ENCODE peak calls at places on chromosomes 1 and 21, in seven cellular contexts. X, U, Q, F, L, E and Y are unnamed samples.

GRCh38 chr1:33032126-33032869 is 4.4 kb downstream of the AK2 start:
- DNase-seq in X (peak; percentile 55), U (peak; percentile 53), Q (no peak), F (no peak), L (no peak), E (no peak), Y (no peak)

GRCh38 chr1:93811646-93812045 is 67.4 kb downstream of the DNTTIP2 start:
- DNase-seq in X (peak; percentile 26), U (no peak), Q (no peak), F (no peak), L (no peak), E (no peak), Y (no peak)

GRCh38 chr1:67752306-67752705 is 67.3 kb downstream of the GADD45A start:
- DNase-seq in X (no peak), U (no peak), Q (no peak), F (peak; percentile 84), L (no peak), E (no peak), Y (no peak)

GRCh38 chr21:46294647-46295176 is 8.6 kb downstream of the YBEY start:
- DNase-seq in X (peak; percentile 68), U (peak; percentile 39), Q (no peak), F (peak; percentile 31), L (no peak), E (peak; percentile 40), Y (no peak)

GRCh38 chr1:237141471-237141870 is 99.5 kb downstream of the RYR2 start:
- DNase-seq in X (no peak), U (no peak), Q (no peak), F (no peak), L (no peak), E (no peak), Y (no peak)

GRCh38 chr1:47212636-47213229 is 19.3 kb downstream of the TAL1 start:
- DNase-seq in X (no peak), U (no peak), Q (no peak), F (no peak), L (no peak), E (no peak), Y (no peak)

GRCh38 chr1:27755286-27755685 is 17.7 kb upstream of the STX12 start:
- DNase-seq in X (no peak), U (no peak), Q (no peak), F (no peak), L (no peak), E (no peak), Y (no peak)

GRCh38 chr1:167821969-167822685 is 91.8 kb downstream of the ADCY10 start:
- DNase-seq in X (peak; percentile 20), U (no peak), Q (no peak), F (peak; percentile 69), L (no peak), E (peak; percentile 42), Y (no peak)

GRCh38 chr1:74505133-74505532 is 7.3 kb downstream of the LRRC53 start:
- DNase-seq in X (no peak), U (peak; percentile 6), Q (no peak), F (peak; percentile 72), L (peak; percentile 58), E (peak; percentile 71), Y (peak; percentile 53)

GRCh38 chr1:220810179-220810653 is 23.5 kb downstream of the MTARC1 start:
- DNase-seq in X (peak; percentile 78), U (peak; percentile 86), Q (no peak), F (peak; percentile 90), L (peak; percentile 79), E (peak; percentile 91), Y (peak; percentile 86)

GRCh38 chr1:168609133-168609715 is 32.8 kb downstream of the XCL1 start:
- DNase-seq in X (peak; percentile 5), U (peak; percentile 63), Q (no peak), F (peak; percentile 72), L (no peak), E (peak; percentile 70), Y (peak; percentile 60)

GRCh38 chr1:229509576-229509975 is 1.4 kb upstream of the NUP133 start:
- DNase-seq in X (peak; percentile 91), U (peak; percentile 68), Q (no peak), F (no peak), L (no peak), E (no peak), Y (no peak)

GRCh38 chr1:153349363-153350340 is 1.0 kb upstream of the PGLYRP4 start:
- DNase-seq in X (no peak), U (no peak), Q (no peak), F (no peak), L (no peak), E (no peak), Y (no peak)

GRCh38 chr1:41365772-41366427 is 4.7 kb downstream of the FOXO6 start:
- DNase-seq in X (no peak), U (no peak), Q (no peak), F (peak; percentile 40), L (no peak), E (no peak), Y (peak; percentile 65)

GRCh38 chr1:1117469-1117831 is 1.6 kb upstream of the C1orf159 start:
- DNase-seq in X (no peak), U (no peak), Q (no peak), F (no peak), L (no peak), E (no peak), Y (no peak)

GRCh38 chr1:10968411-10968826 is 44.0 kb upstream of the TARDBP start:
- DNase-seq in X (no peak), U (no peak), Q (no peak), F (no peak), L (no peak), E (no peak), Y (no peak)

GRCh38 chr1:47684964-47685762 is 247.3 kb downstream of the FOXD2 start:
- DNase-seq in X (no peak), U (no peak), Q (no peak), F (no peak), L (no peak), E (no peak), Y (peak; percentile 14)

GRCh38 chr1:225498539-225499135 is 70.8 kb upstream of the LBR start:
- DNase-seq in X (peak; percentile 68), U (peak; percentile 51), Q (no peak), F (no peak), L (no peak), E (no peak), Y (no peak)

GRCh38 chr1:45507893-45508292 is 7.8 kb downstream of the MMACHC start:
- DNase-seq in X (no peak), U (no peak), Q (no peak), F (no peak), L (no peak), E (no peak), Y (no peak)

GRCh38 chr1:152912471-152912870 is 4.1 kb downstream of the IVL start:
- DNase-seq in X (no peak), U (no peak), Q (no peak), F (no peak), L (no peak), E (peak; percentile 88), Y (no peak)

GRCh38 chr21:45301521-45302081 is 13.9 kb upstream of the POFUT2 start:
- DNase-seq in X (no peak), U (no peak), Q (no peak), F (no peak), L (no peak), E (no peak), Y (no peak)

GRCh38 chr1:51516639-51517158 is 2.4 kb downstream of the EPS15 start:
- DNase-seq in X (peak; percentile 13), U (no peak), Q (no peak), F (no peak), L (no peak), E (no peak), Y (no peak)

GRCh38 chr1:10915594-10915993 is 96.9 kb upstream of the TARDBP start:
- DNase-seq in X (no peak), U (no peak), Q (no peak), F (no peak), L (no peak), E (no peak), Y (no peak)

GRCh38 chr21:36756527-36756926 is 57.6 kb downstream of the SIM2 start:
- DNase-seq in X (peak; percentile 83), U (peak; percentile 90), Q (no peak), F (peak; percentile 49), L (no peak), E (no peak), Y (no peak)

DNA sequence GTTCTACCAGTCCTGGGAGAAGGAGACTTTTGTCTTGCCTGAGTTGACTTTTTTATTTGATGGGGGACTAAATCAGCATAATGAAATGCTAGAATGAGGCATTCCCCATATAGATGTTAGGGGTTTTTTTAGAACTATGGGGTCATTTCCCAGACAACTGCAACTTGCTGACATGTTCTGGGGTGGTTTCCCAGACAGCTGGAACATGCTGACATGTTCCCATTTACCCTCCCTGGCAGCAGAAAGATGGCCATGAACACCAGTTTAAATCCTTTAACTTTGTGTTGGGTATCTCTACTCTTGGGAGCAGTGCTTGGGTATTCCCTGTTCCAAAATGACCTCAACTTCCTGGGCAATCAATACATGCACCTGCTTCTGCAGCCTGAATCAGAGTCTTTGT is 75.3 kb upstream of the CD5L start:
- DNase-seq in X (no peak), U (no peak), Q (no peak), F (no peak), L (no peak), E (no peak), Y (no peak)
- H3K23ac ChIP-seq in X (no peak overlapping the region), U (no peak overlapping the region), Q (no peak overlapping the region), F (no peak overlapping the region), L (no peak overlapping the region), E (no peak overlapping the region), Y (no peak overlapping the region)

DNA sequence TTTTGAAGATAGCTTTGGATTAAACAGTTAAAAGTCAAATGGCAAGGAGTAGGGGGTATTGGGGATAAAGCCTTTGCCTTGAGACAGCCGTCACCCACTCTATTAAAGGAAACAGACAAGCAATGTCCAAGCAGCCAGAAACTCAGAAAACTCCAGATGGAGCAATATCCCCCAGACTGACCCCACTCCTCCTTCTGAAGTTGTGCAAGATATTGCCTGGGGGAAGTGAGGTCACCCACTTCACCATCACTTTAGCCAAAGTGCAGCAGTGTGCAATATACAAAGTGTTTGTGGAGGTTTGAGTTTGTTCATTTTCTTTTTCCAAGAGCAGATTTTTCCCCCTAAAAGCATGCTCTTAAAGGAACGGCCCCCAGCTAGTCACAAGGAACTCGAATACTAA is 125.1 kb downstream of the ETS2 start:
- DNase-seq in X (peak; percentile 74), U (peak; percentile 97), Q (no peak), F (no peak), L (no peak), E (peak; percentile 88), Y (no peak)
- H3K23ac ChIP-seq in X (no peak overlapping the region), U (no peak overlapping the region), Q (no peak overlapping the region), F (no peak overlapping the region), L (no peak overlapping the region), E (no peak overlapping the region), Y (no peak overlapping the region)

GRCh38 chr1:43367904-43368645 is at the start of gene ELOVL1:
- DNase-seq in X (peak; percentile 80), U (peak; percentile 91), Q (no peak), F (peak; percentile 95), L (peak; percentile 83), E (peak; percentile 93), Y (peak; percentile 93)
- H3K23ac ChIP-seq in X (peak within 1 kb of the TSS; percentile 97), U (peak within 1 kb of the TSS; percentile 86), Q (no peak within 1 kb of the TSS), F (no peak within 1 kb of the TSS), L (peak within 1 kb of the TSS; percentile 94), E (no peak within 1 kb of the TSS), Y (no peak within 1 kb of the TSS)

DNA sequence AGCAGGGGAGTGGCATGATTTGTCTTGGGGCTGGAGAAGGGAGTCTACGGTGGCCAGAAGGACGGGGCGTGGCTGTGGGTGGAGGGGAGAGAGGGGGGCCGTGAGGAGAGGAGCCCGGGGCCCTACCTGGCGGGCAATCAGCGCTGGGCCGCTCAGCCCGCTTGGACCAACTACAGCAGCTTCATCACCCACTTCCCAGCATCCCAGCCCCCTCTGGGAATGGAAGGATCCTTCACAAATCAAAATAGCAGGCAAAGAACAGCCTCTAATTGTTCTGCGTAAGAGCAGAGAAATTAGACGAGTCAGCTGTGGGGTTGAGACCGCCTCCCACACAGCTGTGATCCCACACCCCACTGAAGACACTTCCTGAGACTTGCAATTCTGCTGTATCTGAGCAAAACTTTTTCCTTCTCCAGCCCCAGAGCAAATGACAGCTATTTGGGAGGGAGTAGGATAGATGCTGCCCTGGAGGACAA is 43.5 kb downstream of the OPRD1 start:
- DNase-seq in X (no peak), U (no peak), Q (no peak), F (no peak), L (no peak), E (no peak), Y (no peak)
- H3K23ac ChIP-seq in X (no peak overlapping the region), U (no peak overlapping the region), Q (no peak overlapping the region), F (no peak overlapping the region), L (peak overlapping the region; percentile 74), E (no peak overlapping the region), Y (no peak overlapping the region)